ENCODE peak calls at places on chromosomes 6 and 20, in five cellular contexts. V, K, G, E and Z are unnamed samples. For H3K4me1, the result is how much of the 10 kb centered on the place peaks cover.

GRCh38 chr6:89970609-89971337 is 76.5 kb downstream of the GJA10 start:
- DNase-seq in V (no peak), K (peak), G (no peak), E (peak), Z (no peak)

GRCh38 chr6:10759312-10759839 is 11.8 kb downstream of the TMEM14B start:
- DNase-seq in V (no peak), K (no peak), G (no peak), E (peak), Z (no peak)

GRCh38 chr6:36997811-36998722 is 7.4 kb upstream of the FGD2 start:
- DNase-seq in V (no peak), K (peak), G (peak), E (no peak), Z (no peak)

GRCh38 chr20:58213112-58213511 is 15.3 kb downstream of the ANKRD60 start:
- DNase-seq in V (no peak), K (no peak), G (no peak), E (no peak), Z (no peak)

GRCh38 chr6:117425431-117426153 is at the start of gene ROS1:
- DNase-seq in V (no peak), K (no peak), G (no peak), E (no peak), Z (no peak)

GRCh38 chr6:121504227-121504626 is 68.8 kb downstream of the GJA1 start:
- DNase-seq in V (no peak), K (no peak), G (no peak), E (no peak), Z (no peak)

GRCh38 chr20:35344354-35344837 is 52.2 kb upstream of the FAM83C start:
- DNase-seq in V (no peak), K (peak), G (peak), E (no peak), Z (peak)

GRCh38 chr20:32961956-32962517 is 42.2 kb downstream of the SUN5 start:
- DNase-seq in V (no peak), K (no peak), G (no peak), E (no peak), Z (no peak)

GRCh38 chr6:112881027-112881426 is 533.9 kb downstream of the RFPL4B start:
- DNase-seq in V (no peak), K (no peak), G (no peak), E (no peak), Z (no peak)

GRCh38 chr6:122322824-122323223 is 76.6 kb upstream of the HSF2 start:
- DNase-seq in V (no peak), K (no peak), G (no peak), E (no peak), Z (no peak)

GRCh38 chr20:59084041-59084841 is 41.7 kb upstream of the PRELID3B start:
- DNase-seq in V (no peak), K (no peak), G (peak), E (no peak), Z (no peak)

GRCh38 chr6:85129881-85130280 is 320.0 kb upstream of the NT5E start:
- DNase-seq in V (no peak), K (no peak), G (no peak), E (no peak), Z (no peak)

GRCh38 chr6:52976591-52977035 is 18.5 kb downstream of the GSTA4 start:
- DNase-seq in V (no peak), K (no peak), G (peak), E (no peak), Z (no peak)

GRCh38 chr6:78593898-78594666 is 273.3 kb upstream of the IRAK1BP1 start:
- DNase-seq in V (no peak), K (no peak), G (no peak), E (no peak), Z (no peak)

GRCh38 chr6:38270367-38270766 is 369.4 kb downstream of the BTBD9 start:
- DNase-seq in V (no peak), K (no peak), G (no peak), E (no peak), Z (no peak)

GRCh38 chr6:27547157-27548075 is 74.5 kb upstream of the ZNF184 start:
- DNase-seq in V (peak), K (no peak), G (no peak), E (peak), Z (no peak)

GRCh38 chr20:10264166-10264558 is 45.5 kb downstream of the SNAP25 start:
- DNase-seq in V (no peak), K (no peak), G (no peak), E (no peak), Z (no peak)
- H3K27ac ChIP-seq in V (no peak), K (no peak), G (no peak), E (no peak), Z (no peak)

GRCh38 chr6:108961077-108961476 is 112.9 kb downstream of the ARMC2 start:
- DNase-seq in V (no peak), K (no peak), G (no peak), E (no peak), Z (no peak)

GRCh38 chr6:108961985-108962384 is 113.8 kb downstream of the ARMC2 start:
- DNase-seq in V (no peak), K (no peak), G (no peak), E (no peak), Z (no peak)

GRCh38 chr6:108959972-108960582 is 111.9 kb downstream of the ARMC2 start:
- DNase-seq in V (no peak), K (no peak), G (no peak), E (no peak), Z (no peak)

GRCh38 chr6:108958900-108959770 is 110.9 kb downstream of the ARMC2 start:
- DNase-seq in V (no peak), K (no peak), G (no peak), E (no peak), Z (no peak)

DNA sequence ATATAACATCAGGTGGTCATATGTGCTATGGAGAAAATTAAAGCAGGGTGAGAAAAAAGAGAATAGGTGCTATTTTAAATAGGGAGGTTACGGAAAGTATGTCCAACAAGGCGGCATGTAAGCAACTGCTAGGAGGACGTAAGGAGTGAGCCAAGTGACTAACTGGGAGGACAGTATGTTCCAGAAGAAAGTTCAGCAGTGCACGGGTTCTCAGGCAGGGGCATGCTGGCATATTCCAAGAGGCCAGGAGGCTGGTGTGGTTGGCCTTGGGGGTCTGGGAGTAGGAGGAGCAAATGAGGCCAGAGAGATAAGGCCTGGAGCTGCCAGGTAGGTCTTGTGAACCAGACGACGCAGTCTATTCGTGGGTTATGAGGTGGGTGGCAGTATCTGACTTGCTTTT is 112.4 kb downstream of the ARMC2 start:
- DNase-seq in V (no peak), K (no peak), G (no peak), E (no peak), Z (no peak)
- H3K4me1 ChIP-seq in V (under half), K (under half), G (under half), E (under half), Z (under half)

GRCh38 chr6:31900917-31901414 is 920 bp downstream of the ZBTB12 start:
- DNase-seq in V (no peak), K (no peak), G (peak), E (no peak), Z (peak)

GRCh38 chr6:31901415-31901952 is 402 bp downstream of the ZBTB12 start:
- DNase-seq in V (no peak), K (no peak), G (peak), E (no peak), Z (peak)

GRCh38 chr6:31903957-31904356 is 2.1 kb upstream of the ZBTB12 start:
- DNase-seq in V (no peak), K (no peak), G (no peak), E (no peak), Z (peak)

GRCh38 chr6:31899882-31900722 is 1.8 kb downstream of the ZBTB12 start:
- DNase-seq in V (no peak), K (no peak), G (no peak), E (no peak), Z (peak)

DNA sequence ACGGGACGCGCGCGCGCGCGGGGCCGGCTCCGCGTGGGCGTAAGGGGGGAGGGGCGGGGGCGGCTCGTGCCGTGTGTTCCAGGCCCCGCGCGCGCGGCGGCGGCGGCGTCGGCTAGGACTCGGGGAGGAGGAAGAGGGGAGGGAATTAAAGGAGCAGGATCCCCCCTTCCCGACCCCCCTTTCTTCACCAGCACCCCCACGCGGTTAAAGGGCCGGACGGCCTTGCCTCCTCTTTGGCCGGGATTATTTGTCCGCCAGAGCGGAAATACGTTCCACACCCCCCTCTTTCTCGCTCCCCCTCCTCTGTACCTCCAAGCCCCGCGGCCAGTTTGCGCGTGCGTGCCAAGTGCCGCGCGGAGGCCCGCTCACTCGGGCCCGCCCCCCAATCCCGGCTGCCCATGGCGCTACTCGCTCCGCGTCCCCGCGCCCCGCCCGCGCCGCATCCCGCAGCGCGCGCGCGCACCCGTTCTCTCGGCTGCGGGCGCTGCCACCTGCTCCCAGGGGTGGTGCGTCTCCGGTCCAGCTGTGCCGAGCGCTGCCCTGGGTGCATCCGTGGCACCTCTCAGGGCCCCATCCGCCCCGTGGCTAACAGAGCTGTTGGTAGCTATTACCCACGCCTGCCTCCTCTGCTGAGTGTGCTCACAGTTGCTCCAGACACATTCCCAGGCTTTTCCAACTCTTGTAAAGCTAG is at the start of gene ZBTB12:
- DNase-seq in V (peak), K (peak), G (peak), E (peak), Z (peak)
- TF ChIP-seq POLR2A in V (peak), K (peak), G (no peak), E (no peak), Z (peak)

DNA sequence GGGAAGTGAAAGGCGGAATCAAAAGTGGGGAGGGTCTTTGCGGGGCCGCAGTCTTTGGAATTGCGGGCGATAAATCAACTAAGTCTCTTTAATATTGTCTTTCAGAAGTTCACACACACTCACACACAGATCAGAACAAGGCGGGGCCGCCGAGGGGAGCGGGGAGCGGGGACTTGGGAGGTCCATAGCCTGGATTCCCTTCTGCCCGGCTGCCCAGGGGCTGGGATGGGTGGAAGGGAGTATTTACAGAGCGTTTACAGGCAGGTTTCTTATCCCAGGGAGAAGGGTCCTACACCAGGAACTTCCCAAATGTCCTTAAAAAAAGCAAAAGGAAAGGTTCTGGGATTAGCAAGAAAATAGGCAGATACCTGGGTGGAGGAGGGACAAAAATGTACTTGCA is 3.5 kb downstream of the PRRT1 start:
- DNase-seq in V (no peak), K (no peak), G (no peak), E (no peak), Z (no peak)
- H3K27ac ChIP-seq in V (no peak), K (no peak), G (no peak), E (no peak), Z (no peak)

GRCh38 chr20:61445741-61446140 is 193.7 kb downstream of the CDH4 start:
- DNase-seq in V (no peak), K (no peak), G (no peak), E (no peak), Z (no peak)
- H3K4me1 ChIP-seq in V (under half), K (under half), G (under half), E (under half), Z (under half)

GRCh38 chr6:31737315-31738047 is 1.2 kb upstream of the CLIC1 start:
- DNase-seq in V (no peak), K (no peak), G (peak), E (no peak), Z (no peak)

GRCh38 chr6:31736026-31736767 is at the start of gene CLIC1:
- DNase-seq in V (peak), K (peak), G (peak), E (no peak), Z (peak)

GRCh38 chr6:31739639-31740396 is at the start of gene MSH5:
- DNase-seq in V (peak), K (peak), G (peak), E (peak), Z (peak)

GRCh38 chr6:31736768-31737314 is 511 bp upstream of the CLIC1 start:
- DNase-seq in V (no peak), K (no peak), G (peak), E (no peak), Z (peak)

GRCh38 chr6:31738048-31738979 is 1.5 kb upstream of the MSH5 start:
- DNase-seq in V (peak), K (no peak), G (peak), E (no peak), Z (no peak)
- TF ChIP-seq POLR2A in V (peak), K (no peak), G (no peak), E (peak), Z (peak)

DNA sequence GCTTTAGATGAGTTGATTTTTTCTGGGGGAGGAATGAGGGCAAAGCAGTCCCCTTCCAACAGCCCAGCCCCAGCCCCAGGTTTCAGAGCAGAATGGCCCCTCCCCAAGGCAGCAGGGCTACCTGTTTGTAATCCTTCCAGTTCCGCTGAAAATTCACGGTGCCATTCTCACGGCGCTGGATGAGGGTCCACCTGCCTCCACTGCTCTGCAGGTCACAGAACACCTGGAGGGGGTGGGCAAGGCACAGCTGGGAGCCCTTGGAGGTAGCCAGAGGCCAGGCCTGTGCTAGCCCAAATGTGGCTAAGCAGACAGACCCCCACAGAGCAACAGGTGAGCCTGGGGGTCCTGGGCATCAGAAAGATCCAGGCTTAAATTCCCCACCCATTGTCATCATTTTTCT is 36.5 kb downstream of the ANGPT4 start:
- DNase-seq in V (no peak), K (no peak), G (no peak), E (no peak), Z (no peak)
- H3K27ac ChIP-seq in V (no peak), K (no peak), G (no peak), E (no peak), Z (no peak)

GRCh38 chr6:5205035-5205469 is 55.7 kb downstream of the LYRM4 start:
- DNase-seq in V (no peak), K (peak), G (no peak), E (no peak), Z (peak)

GRCh38 chr6:5202941-5203340 is 57.8 kb downstream of the LYRM4 start:
- DNase-seq in V (no peak), K (no peak), G (no peak), E (no peak), Z (no peak)

GRCh38 chr6:5204340-5204739 is 56.4 kb downstream of the LYRM4 start:
- DNase-seq in V (no peak), K (no peak), G (no peak), E (no peak), Z (no peak)

GRCh38 chr6:5202206-5202605 is 58.5 kb downstream of the LYRM4 start:
- DNase-seq in V (no peak), K (no peak), G (no peak), E (no peak), Z (no peak)

DNA sequence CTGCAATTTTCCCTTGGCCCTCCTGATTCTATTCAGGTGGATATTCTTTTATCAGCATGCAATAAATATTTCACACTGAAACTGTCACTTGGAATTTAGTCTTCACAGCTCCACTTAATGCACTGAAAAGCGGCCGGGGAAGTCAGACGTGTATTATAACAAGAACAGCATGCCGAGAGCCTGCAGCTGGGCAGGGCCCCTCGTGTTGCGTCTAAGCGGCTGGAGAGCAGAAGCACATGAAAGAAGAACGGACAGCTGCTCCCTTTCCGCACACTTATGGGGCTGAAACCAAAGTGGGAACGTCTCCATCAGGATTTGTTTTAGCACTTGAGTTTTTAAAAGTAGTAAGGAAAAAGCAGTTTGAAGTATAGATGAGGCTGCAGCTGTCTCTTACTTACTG is 57.2 kb downstream of the LYRM4 start:
- DNase-seq in V (no peak), K (no peak), G (no peak), E (no peak), Z (no peak)
- H3K4me1 ChIP-seq in V (under half), K (under half), G (under half), E (under half), Z (under half)

GRCh38 chr6:118546164-118546929 is 1.7 kb upstream of the PLN start:
- DNase-seq in V (no peak), K (no peak), G (no peak), E (no peak), Z (no peak)

GRCh38 chr6:118544105-118544504 is 4.0 kb upstream of the PLN start:
- DNase-seq in V (no peak), K (no peak), G (no peak), E (no peak), Z (no peak)

GRCh38 chr6:118551063-118551672 is 3.1 kb downstream of the PLN start:
- DNase-seq in V (no peak), K (no peak), G (no peak), E (peak), Z (no peak)

GRCh38 chr6:118551673-118552063 is 3.6 kb downstream of the PLN start:
- DNase-seq in V (no peak), K (no peak), G (no peak), E (no peak), Z (no peak)

DNA sequence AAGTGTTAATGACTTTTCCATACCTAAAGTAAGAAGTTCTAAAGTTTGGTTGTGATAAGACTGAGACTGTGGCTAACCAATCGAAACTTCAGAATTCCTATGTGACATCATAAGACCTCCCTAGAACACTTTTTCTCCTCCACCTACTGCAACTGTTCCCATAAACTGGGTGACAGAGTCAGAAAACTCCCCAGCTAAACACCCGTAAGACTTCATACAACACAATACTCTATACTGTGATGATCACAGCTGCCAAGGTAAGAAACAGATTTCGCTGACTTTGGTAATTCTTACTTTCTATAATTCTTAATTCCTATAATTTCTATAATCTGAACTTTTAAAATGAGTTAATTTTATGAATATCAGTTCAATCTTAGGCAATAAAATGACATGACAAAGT is at the start of gene PLN:
- DNase-seq in V (no peak), K (no peak), G (no peak), E (no peak), Z (peak)
- TF ChIP-seq POLR2A in V (no peak), K (no peak), G (no peak), E (no peak), Z (peak)

GRCh38 chr6:3266170-3266569 is 7.4 kb downstream of the PSMG4 start:
- DNase-seq in V (no peak), K (no peak), G (no peak), E (no peak), Z (no peak)
- H3K27ac ChIP-seq in V (no peak), K (no peak), G (no peak), E (no peak), Z (no peak)